ENCODE peak calls at places on chromosomes 12 and 14, in five cellular contexts. One of them, this sample, is unnamed.

GRCh38 chr12:89529738-89530137 is 3.9 kb upstream of the POC1B start:
- DNase-seq in SK-N-DZ: peak
- DNase-seq in T47D: peak
- DNase-seq in HTR-8/SVneo: peak
- DNase-seq in SIG-M5: no peak
- DNase-seq in this sample: peak

GRCh38 chr12:78118036-78118435 is 287.3 kb downstream of the NAV3 start:
- DNase-seq in SIG-M5: no peak
- DNase-seq in T47D: no peak
- DNase-seq in HTR-8/SVneo: no peak
- DNase-seq in SK-N-DZ: peak
- DNase-seq in this sample: peak

GRCh38 chr12:105554223-105554678 is 223.8 kb downstream of the C12orf75 start:
- DNase-seq in HTR-8/SVneo: peak
- DNase-seq in SK-N-DZ: no peak
- DNase-seq in T47D: no peak
- DNase-seq in SIG-M5: no peak
- DNase-seq in this sample: peak

GRCh38 chr14:85532981-85533820 is 3.3 kb downstream of the FLRT2 start:
- DNase-seq in HTR-8/SVneo: peak
- DNase-seq in T47D: no peak
- DNase-seq in SIG-M5: no peak
- DNase-seq in SK-N-DZ: peak
- DNase-seq in this sample: peak

GRCh38 chr14:87712386-87713113 is 280.4 kb downstream of the GALC start:
- DNase-seq in HTR-8/SVneo: no peak
- DNase-seq in SIG-M5: no peak
- DNase-seq in SK-N-DZ: peak
- DNase-seq in T47D: no peak
- DNase-seq in this sample: peak

GRCh38 chr14:76096257-76096656 is 55.5 kb upstream of the GPATCH2L start:
- DNase-seq in SIG-M5: no peak
- DNase-seq in SK-N-DZ: no peak
- DNase-seq in T47D: no peak
- DNase-seq in HTR-8/SVneo: no peak
- DNase-seq in this sample: no peak

GRCh38 chr12:76199808-76200207 is 115.3 kb upstream of the NAP1L1 start:
- DNase-seq in T47D: no peak
- DNase-seq in SIG-M5: no peak
- DNase-seq in HTR-8/SVneo: no peak
- DNase-seq in SK-N-DZ: no peak
- DNase-seq in this sample: no peak

GRCh38 chr12:43158126-43158525 is 393.9 kb downstream of the ADAMTS20 start:
- DNase-seq in SK-N-DZ: no peak
- DNase-seq in HTR-8/SVneo: no peak
- DNase-seq in SIG-M5: no peak
- DNase-seq in T47D: no peak
- DNase-seq in this sample: no peak

GRCh38 chr12:89278862-89279261 is 73.4 kb downstream of the DUSP6 start:
- DNase-seq in HTR-8/SVneo: no peak
- DNase-seq in SK-N-DZ: peak
- DNase-seq in T47D: no peak
- DNase-seq in SIG-M5: no peak
- DNase-seq in this sample: no peak

GRCh38 chr12:2958432-2959193 is 584 bp upstream of the TEAD4 start:
- DNase-seq in T47D: peak
- DNase-seq in SIG-M5: no peak
- DNase-seq in SK-N-DZ: peak
- DNase-seq in HTR-8/SVneo: peak
- DNase-seq in this sample: peak

GRCh38 chr12:1830981-1831930 is 10.9 kb downstream of the LRTM2 start:
- DNase-seq in HTR-8/SVneo: peak
- DNase-seq in SK-N-DZ: no peak
- DNase-seq in T47D: peak
- DNase-seq in SIG-M5: no peak
- DNase-seq in this sample: peak

GRCh38 chr12:54304187-54304810 is 3.5 kb upstream of the NFE2 start:
- DNase-seq in HTR-8/SVneo: peak
- DNase-seq in SIG-M5: peak
- DNase-seq in SK-N-DZ: no peak
- DNase-seq in T47D: no peak
- DNase-seq in this sample: no peak

This sample was measured in neural progenitor cell.